ENCODE peak calls at places on chromosome X, in nine cellular contexts. S is kidney epithelial cell; N is tibial artery; J is GM12878; C is bronchial epithelial cell; A is prostate gland; X is endodermal cell; L is CD8-positive, alpha-beta T cell; D is fibroblast of lung. M is an unnamed sample.

GRCh38 chrX:138638996-138639395 is 72.5 kb downstream of the FGF13 start:
- DNase-seq in S (no peak), N (no peak), J (no peak), C (no peak), A (no peak), X (no peak), L (no peak), D (no peak), M (no peak)

GRCh38 chrX:120781416-120781815 is 94.2 kb downstream of the CT47B1 start:
- DNase-seq in S (no peak), N (no peak), J (no peak), C (peak; percentile 37), A (no peak), X (no peak), L (no peak), D (peak; percentile 59), M (no peak)

GRCh38 chrX:47283015-47283771 is 50.4 kb downstream of the USP11 start:
- DNase-seq in S (no peak), N (no peak), J (no peak), C (peak; percentile 47), A (peak; percentile 3), X (no peak), L (no peak), D (peak; percentile 41), M (no peak)

GRCh38 chrX:41722816-41723215 is 1.2 kb upstream of the GPR82 start:
- DNase-seq in S (no peak), N (no peak), J (no peak), C (peak; percentile 4), A (no peak), X (no peak), L (no peak), D (peak; percentile 56), M (no peak)

GRCh38 chrX:9907645-9908387 is 59.3 kb upstream of the CLDN34 start:
- DNase-seq in S (no peak), N (no peak), J (no peak), C (peak; percentile 84), A (no peak), X (no peak), L (no peak), D (peak; percentile 87), M (no peak)

GRCh38 chrX:130523460-130524394 is 121.9 kb downstream of the RBMX2 start:
- DNase-seq in S (no peak), N (peak; percentile 64), J (no peak), C (peak; percentile 10), A (peak; percentile 9), X (peak; percentile 80), L (no peak), D (peak; percentile 1), M (no peak)

GRCh38 chrX:48958635-48959094 is 1.3 kb upstream of the OTUD5 start:
- DNase-seq in S (no peak), N (peak; percentile 76), J (no peak), C (peak; percentile 49), A (peak; percentile 6), X (no peak), L (no peak), D (peak; percentile 66), M (no peak)

GRCh38 chrX:23380581-23380980 is 45.9 kb downstream of the PTCHD1 start:
- DNase-seq in S (no peak), N (no peak), J (no peak), C (no peak), A (no peak), X (peak; percentile 93), L (no peak), D (no peak), M (no peak)

GRCh38 chrX:103362504-103362903 is 6.2 kb downstream of the TCEAL9 start:
- DNase-seq in S (peak; percentile 23), N (no peak), J (no peak), C (peak; percentile 54), A (no peak), X (no peak), L (no peak), D (peak; percentile 49), M (no peak)

GRCh38 chrX:5998901-5999300 is 229.8 kb downstream of the NLGN4X start:
- DNase-seq in S (no peak), N (no peak), J (no peak), C (no peak), A (no peak), X (no peak), L (no peak), D (no peak), M (no peak)

GRCh38 chrX:140164383-140164782 is 199.1 kb upstream of the CXorf66 start:
- DNase-seq in S (no peak), N (no peak), J (no peak), C (no peak), A (no peak), X (no peak), L (no peak), D (no peak), M (no peak)

GRCh38 chrX:12309733-12310054 is 171.4 kb downstream of the FRMPD4 start:
- DNase-seq in S (no peak), N (no peak), J (no peak), C (no peak), A (no peak), X (peak; percentile 72), L (no peak), D (no peak), M (no peak)

GRCh38 chrX:118345045-118345400 is 883 bp upstream of the WDR44 start:
- DNase-seq in S (no peak), N (no peak), J (no peak), C (no peak), A (no peak), X (no peak), L (no peak), D (no peak), M (no peak)
- H3K4me3 ChIP-seq in S (peak overlapping the region; percentile 47), N (peak overlapping the region; percentile 80), J (peak overlapping the region; percentile 60), C (peak overlapping the region; percentile 41), A (peak overlapping the region; percentile 36), X (peak overlapping the region; percentile 90), L (peak overlapping the region; percentile 57), D (peak overlapping the region; percentile 56), M (peak overlapping the region; percentile 81)

DNA sequence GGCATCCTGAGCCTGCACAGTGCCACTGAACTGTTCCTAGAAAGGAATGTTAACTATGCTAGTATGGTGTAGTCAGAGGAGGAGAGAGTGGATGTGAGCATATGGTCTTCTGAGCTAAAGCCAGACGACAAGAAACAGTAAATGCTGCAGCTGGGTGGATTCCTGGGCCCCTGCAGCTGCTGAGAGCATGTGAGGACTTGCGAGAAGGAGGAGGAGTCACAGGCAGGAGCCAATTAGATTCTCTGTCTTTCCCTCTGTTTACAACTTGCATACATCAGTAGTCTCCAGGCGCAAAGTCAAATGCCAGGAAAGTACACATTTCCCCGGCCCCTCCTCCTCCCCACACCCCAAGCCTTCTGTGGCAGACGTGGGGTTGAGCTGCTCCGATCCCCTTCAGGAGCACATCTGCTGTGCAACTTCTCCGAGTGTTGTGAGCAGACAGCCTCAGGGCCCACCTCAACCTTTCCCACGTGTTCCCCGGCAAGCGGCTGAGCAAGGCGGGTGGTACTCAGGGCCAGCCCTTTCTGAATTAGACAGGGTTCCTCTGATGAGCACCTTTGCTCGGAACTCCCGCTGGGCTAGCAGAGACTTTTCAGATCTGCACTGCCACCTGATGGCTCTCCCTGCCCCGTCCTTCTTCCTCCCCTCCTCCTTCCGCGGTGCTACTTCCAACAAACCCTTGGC is 108.7 kb upstream of the ATP6AP2 start:
- DNase-seq in S (peak; percentile 58), N (no peak), J (peak; percentile 33), C (peak; percentile 62), A (peak; percentile 71), X (peak; percentile 87), L (peak; percentile 2), D (peak; percentile 80), M (no peak)
- TF ChIP-seq CTCF in S (peak; percentile 33), N (no peak), J (peak; percentile 28), C (peak; percentile 36), A (peak; percentile 52), X (peak; percentile 49), L (no peak), D (peak; percentile 6), M (peak; percentile 44)

GRCh38 chrX:134025986-134026731 is 40.8 kb upstream of the GPC3 start:
- DNase-seq in S (no peak), N (no peak), J (no peak), C (no peak), A (no peak), X (peak; percentile 49), L (no peak), D (no peak), M (no peak)

GRCh38 chrX:134024686-134025377 is 39.4 kb upstream of the GPC3 start:
- DNase-seq in S (no peak), N (no peak), J (no peak), C (no peak), A (no peak), X (no peak), L (no peak), D (no peak), M (no peak)

GRCh38 chrX:134020910-134021309 is 35.5 kb upstream of the GPC3 start:
- DNase-seq in S (no peak), N (no peak), J (no peak), C (peak; percentile 26), A (no peak), X (no peak), L (no peak), D (no peak), M (no peak)

GRCh38 chrX:134023851-134024281 is 38.5 kb upstream of the GPC3 start:
- DNase-seq in S (no peak), N (no peak), J (no peak), C (no peak), A (no peak), X (no peak), L (no peak), D (peak; percentile 9), M (no peak)

DNA sequence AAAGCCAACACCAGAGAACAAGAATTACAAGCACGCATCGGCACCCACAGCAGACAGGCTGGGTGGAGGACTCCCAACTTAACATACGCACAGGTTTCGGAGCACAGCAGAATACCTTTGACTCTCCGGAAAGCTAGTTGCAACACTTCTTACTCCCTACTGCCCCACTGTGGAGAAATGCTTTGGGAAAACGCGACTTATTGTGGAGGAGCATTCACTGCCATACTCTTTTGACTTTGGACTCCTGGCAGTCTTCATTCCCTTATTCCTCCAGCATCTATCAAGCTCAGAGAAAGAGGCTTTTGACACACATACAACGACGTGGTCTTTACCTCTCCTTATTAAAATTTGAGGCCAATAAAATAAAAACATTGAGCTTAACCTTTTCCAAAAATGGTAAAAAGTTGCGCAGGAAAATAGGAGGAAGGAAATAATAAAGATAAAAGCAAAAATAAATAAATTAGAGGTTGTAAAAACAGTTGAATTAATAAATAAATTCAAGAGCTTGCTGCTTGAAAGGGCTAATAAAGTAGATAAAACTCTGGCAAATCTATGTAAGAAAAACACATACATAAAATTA is 41.4 kb upstream of the GPC3 start:
- DNase-seq in S (peak; percentile 21), N (peak; percentile 56), J (no peak), C (peak; percentile 59), A (peak; percentile 32), X (peak; percentile 83), L (no peak), D (peak; percentile 53), M (no peak)
- H3K4me3 ChIP-seq in S (no peak overlapping the region), N (no peak overlapping the region), J (no peak overlapping the region), C (no peak overlapping the region), A (no peak overlapping the region), X (peak overlapping the region; percentile 45), L (no peak overlapping the region), D (no peak overlapping the region), M (no peak overlapping the region)

DNA sequence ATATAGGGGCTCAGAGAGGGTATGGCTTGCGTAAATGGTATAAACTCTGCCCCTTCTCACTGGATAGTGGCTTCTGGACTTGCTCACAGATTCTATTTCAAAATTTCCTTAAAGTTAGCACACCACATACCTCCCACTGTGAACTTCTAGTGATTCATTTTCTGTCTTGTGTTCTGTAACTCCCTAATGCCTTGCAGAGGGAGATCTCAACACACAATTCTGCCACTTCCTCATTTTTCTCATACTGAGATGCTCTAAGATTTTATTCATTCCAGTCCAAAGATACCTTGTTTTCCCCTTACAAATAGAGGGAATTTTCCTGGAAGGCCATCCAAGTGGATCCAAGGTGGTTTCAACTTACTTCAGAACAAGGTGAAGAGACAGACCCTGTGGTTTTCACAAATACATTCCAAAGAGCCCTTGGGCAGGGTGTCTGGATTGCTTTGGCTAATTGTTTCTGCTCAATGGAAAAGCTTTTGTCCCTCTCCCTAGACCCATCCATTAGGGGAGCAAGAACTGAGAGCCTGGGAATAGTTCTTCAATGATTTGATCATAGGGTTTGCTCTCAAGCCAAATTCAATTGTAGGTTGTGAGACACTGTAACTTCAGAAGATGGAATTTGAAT is 52.1 kb upstream of the CAPN6 start:
- DNase-seq in S (no peak), N (no peak), J (no peak), C (no peak), A (no peak), X (no peak), L (no peak), D (no peak), M (no peak)
- TF ChIP-seq CTCF in S (no peak), N (no peak), J (no peak), C (no peak), A (no peak), X (no peak), L (no peak), D (no peak), M (no peak)